ENCODE peak calls at places on chromosomes 3 and 15, in seven cellular contexts. T, H, W, I, K, S and A are unnamed samples.

GRCh38 chr15:101269479-101270223 is 7.6 kb downstream of the SELENOS start:
- DNase-seq in T (peak; percentile 29), H (no peak), W (no peak), I (peak; percentile 47), K (no peak), S (no peak), A (no peak)

GRCh38 chr3:50278868-50279224 is at the start of gene LSMEM2:
- DNase-seq in T (no peak), H (no peak), W (no peak), I (no peak), K (peak; percentile 87), S (no peak), A (no peak)

GRCh38 chr3:193822492-193823220 is 229.6 kb downstream of the OPA1 start:
- DNase-seq in T (peak; percentile 96), H (no peak), W (no peak), I (no peak), K (no peak), S (no peak), A (no peak)

GRCh38 chr3:105647047-105647446 is 221.8 kb downstream of the CBLB start:
- DNase-seq in T (peak; percentile 95), H (no peak), W (no peak), I (peak; percentile 71), K (no peak), S (no peak), A (no peak)

GRCh38 chr3:128546646-128547045 is 53.6 kb upstream of the GATA2 start:
- DNase-seq in T (no peak), H (peak; percentile 33), W (no peak), I (no peak), K (no peak), S (no peak), A (no peak)

GRCh38 chr15:63059573-63060216 is 17.1 kb downstream of the TPM1 start:
- DNase-seq in T (peak; percentile 23), H (no peak), W (no peak), I (no peak), K (no peak), S (no peak), A (no peak)

GRCh38 chr15:69149803-69150202 is 10.6 kb upstream of the GLCE start:
- DNase-seq in T (no peak), H (no peak), W (no peak), I (no peak), K (no peak), S (no peak), A (no peak)

GRCh38 chr15:28124841-28125240 is 25.7 kb upstream of the OCA2 start:
- DNase-seq in T (no peak), H (no peak), W (no peak), I (no peak), K (no peak), S (no peak), A (no peak)

GRCh38 chr3:55166577-55167555 is 239.0 kb upstream of the LRTM1 start:
- DNase-seq in T (peak; percentile 53), H (no peak), W (no peak), I (no peak), K (no peak), S (no peak), A (no peak)

GRCh38 chr15:59199775-59200465 is 6.7 kb upstream of the LDHAL6B start:
- DNase-seq in T (peak; percentile 87), H (peak; percentile 25), W (no peak), I (peak; percentile 87), K (no peak), S (no peak), A (no peak)

GRCh38 chr3:196159952-196160804 is 51.0 kb downstream of the ZDHHC19 start:
- DNase-seq in T (peak; percentile 91), H (peak; percentile 64), W (peak; percentile 21), I (peak; percentile 31), K (peak; percentile 48), S (no peak), A (peak; percentile 67)

GRCh38 chr3:14921034-14921616 is 26.3 kb upstream of the NR2C2 start:
- DNase-seq in T (peak; percentile 76), H (peak; percentile 85), W (peak; percentile 81), I (peak; percentile 92), K (peak; percentile 92), S (peak; percentile 63), A (peak; percentile 87)

GRCh38 chr3:155192957-155193746 is 100.3 kb downstream of the STRIT1 start:
- DNase-seq in T (no peak), H (no peak), W (no peak), I (no peak), K (no peak), S (no peak), A (no peak)